ENCODE peak calls at places on chromosomes 16 and 17, in eight cellular contexts. One of them, this sample, is unnamed.
A peak's percentile ranks its signal among the peaks of the same experiment; 100 is the strongest.

GRCh38 chr17:17545984-17546383 is 45.5 kb downstream of the PEMT start:
- DNase-seq in nephron progenitor cell: no peak
- DNase-seq in NCI-H82: no peak
- DNase-seq in pons: no peak
- DNase-seq in retinal pigment epithelial cell: no peak
- DNase-seq in memory B cell: no peak
- DNase-seq in fibroblast of the aortic adventitia: no peak
- DNase-seq in AG09309: no peak
- DNase-seq in this sample: no peak

GRCh38 chr16:87170310-87170709 is 146.9 kb downstream of the C16orf95 start:
- DNase-seq in nephron progenitor cell: no peak
- DNase-seq in NCI-H82: no peak
- DNase-seq in pons: no peak
- DNase-seq in retinal pigment epithelial cell: no peak
- DNase-seq in memory B cell: no peak
- DNase-seq in fibroblast of the aortic adventitia: no peak
- DNase-seq in AG09309: no peak
- DNase-seq in this sample: no peak

GRCh38 chr17:77798481-77798880 is 160.0 kb upstream of the TNRC6C start:
- DNase-seq in nephron progenitor cell: no peak
- DNase-seq in NCI-H82: no peak
- DNase-seq in pons: no peak
- DNase-seq in retinal pigment epithelial cell: no peak
- DNase-seq in memory B cell: no peak
- DNase-seq in fibroblast of the aortic adventitia: no peak
- DNase-seq in AG09309: no peak
- DNase-seq in this sample: no peak

GRCh38 chr16:67562526-67562917 is at the start of gene CTCF:
- DNase-seq in nephron progenitor cell: peak; percentile 82
- DNase-seq in NCI-H82: peak; percentile 88
- DNase-seq in pons: peak; percentile 72
- DNase-seq in retinal pigment epithelial cell: peak; percentile 43
- DNase-seq in memory B cell: no peak
- DNase-seq in fibroblast of the aortic adventitia: peak; percentile 75
- DNase-seq in AG09309: no peak
- DNase-seq in this sample: no peak

GRCh38 chr16:73692861-73693260 is 603.8 kb upstream of the PSMD7 start:
- DNase-seq in nephron progenitor cell: no peak
- DNase-seq in NCI-H82: no peak
- DNase-seq in pons: no peak
- DNase-seq in retinal pigment epithelial cell: no peak
- DNase-seq in memory B cell: no peak
- DNase-seq in fibroblast of the aortic adventitia: no peak
- DNase-seq in AG09309: no peak
- DNase-seq in this sample: no peak

GRCh38 chr17:66514227-66514806 is 211.9 kb downstream of the PRKCA start:
- DNase-seq in nephron progenitor cell: no peak
- DNase-seq in NCI-H82: no peak
- DNase-seq in pons: no peak
- DNase-seq in retinal pigment epithelial cell: no peak
- DNase-seq in memory B cell: no peak
- DNase-seq in fibroblast of the aortic adventitia: peak; percentile 26
- DNase-seq in AG09309: no peak
- DNase-seq in this sample: no peak

GRCh38 chr17:75098861-75099260 is 10.9 kb upstream of the ARMC7 start:
- DNase-seq in nephron progenitor cell: no peak
- DNase-seq in NCI-H82: no peak
- DNase-seq in pons: no peak
- DNase-seq in retinal pigment epithelial cell: no peak
- DNase-seq in memory B cell: no peak
- DNase-seq in fibroblast of the aortic adventitia: no peak
- DNase-seq in AG09309: no peak
- DNase-seq in this sample: no peak

GRCh38 chr16:74944466-74944865 is 40.5 kb downstream of the WDR59 start:
- DNase-seq in nephron progenitor cell: no peak
- DNase-seq in NCI-H82: no peak
- DNase-seq in pons: no peak
- DNase-seq in retinal pigment epithelial cell: no peak
- DNase-seq in memory B cell: no peak
- DNase-seq in fibroblast of the aortic adventitia: no peak
- DNase-seq in AG09309: no peak
- DNase-seq in this sample: no peak

GRCh38 chr17:44915321-44915726 is at the start of gene GFAP:
- DNase-seq in nephron progenitor cell: no peak
- DNase-seq in NCI-H82: no peak
- DNase-seq in pons: peak; percentile 48
- DNase-seq in retinal pigment epithelial cell: no peak
- DNase-seq in memory B cell: no peak
- DNase-seq in fibroblast of the aortic adventitia: no peak
- DNase-seq in AG09309: no peak
- DNase-seq in this sample: no peak

GRCh38 chr17:68035131-68035522 is 408 bp upstream of the KPNA2 start:
- DNase-seq in nephron progenitor cell: peak; percentile 90
- DNase-seq in NCI-H82: peak; percentile 100
- DNase-seq in pons: no peak
- DNase-seq in retinal pigment epithelial cell: no peak
- DNase-seq in memory B cell: no peak
- DNase-seq in fibroblast of the aortic adventitia: no peak
- DNase-seq in AG09309: no peak
- DNase-seq in this sample: no peak

GRCh38 chr17:50779747-50780363 is 12.5 kb upstream of the ANKRD40CL start:
- DNase-seq in nephron progenitor cell: no peak
- DNase-seq in NCI-H82: no peak
- DNase-seq in pons: no peak
- DNase-seq in retinal pigment epithelial cell: no peak
- DNase-seq in memory B cell: no peak
- DNase-seq in fibroblast of the aortic adventitia: no peak
- DNase-seq in AG09309: no peak
- DNase-seq in this sample: no peak

GRCh38 chr16:14018848-14019247 is 52.3 kb upstream of the MRTFB start:
- DNase-seq in nephron progenitor cell: no peak
- DNase-seq in NCI-H82: no peak
- DNase-seq in pons: no peak
- DNase-seq in retinal pigment epithelial cell: no peak
- DNase-seq in memory B cell: no peak
- DNase-seq in fibroblast of the aortic adventitia: no peak
- DNase-seq in AG09309: no peak
- DNase-seq in this sample: no peak

GRCh38 chr16:81810361-81810760 is 31.3 kb downstream of the PLCG2 start:
- DNase-seq in nephron progenitor cell: no peak
- DNase-seq in NCI-H82: no peak
- DNase-seq in pons: no peak
- DNase-seq in retinal pigment epithelial cell: no peak
- DNase-seq in memory B cell: no peak
- DNase-seq in fibroblast of the aortic adventitia: no peak
- DNase-seq in AG09309: no peak
- DNase-seq in this sample: no peak

GRCh38 chr16:83903739-83904138 is 4.8 kb downstream of the MLYCD start:
- DNase-seq in nephron progenitor cell: no peak
- DNase-seq in NCI-H82: peak; percentile 79
- DNase-seq in pons: peak; percentile 17
- DNase-seq in retinal pigment epithelial cell: no peak
- DNase-seq in memory B cell: no peak
- DNase-seq in fibroblast of the aortic adventitia: no peak
- DNase-seq in AG09309: no peak
- DNase-seq in this sample: no peak

GRCh38 chr17:66002807-66003206 is 189.1 kb downstream of the CEP112 start:
- DNase-seq in nephron progenitor cell: no peak
- DNase-seq in NCI-H82: no peak
- DNase-seq in pons: peak; percentile 5
- DNase-seq in retinal pigment epithelial cell: no peak
- DNase-seq in memory B cell: no peak
- DNase-seq in fibroblast of the aortic adventitia: peak; percentile 13
- DNase-seq in AG09309: no peak
- DNase-seq in this sample: no peak

GRCh38 chr16:2838928-2839327 is 8.8 kb downstream of the ZG16B start:
- DNase-seq in nephron progenitor cell: peak; percentile 80
- DNase-seq in NCI-H82: peak; percentile 80
- DNase-seq in pons: peak; percentile 66
- DNase-seq in retinal pigment epithelial cell: no peak
- DNase-seq in memory B cell: no peak
- DNase-seq in fibroblast of the aortic adventitia: peak; percentile 88
- DNase-seq in AG09309: peak; percentile 38
- DNase-seq in this sample: no peak

GRCh38 chr17:50087246-50087911 is 7.8 kb upstream of the PDK2 start:
- DNase-seq in nephron progenitor cell: peak; percentile 81
- DNase-seq in NCI-H82: peak; percentile 88
- DNase-seq in pons: peak; percentile 22
- DNase-seq in retinal pigment epithelial cell: no peak
- DNase-seq in memory B cell: peak; percentile 72
- DNase-seq in fibroblast of the aortic adventitia: peak; percentile 73
- DNase-seq in AG09309: no peak
- DNase-seq in this sample: no peak

GRCh38 chr17:5868916-5869475 is 201.2 kb upstream of the WSCD1 start:
- DNase-seq in nephron progenitor cell: no peak
- DNase-seq in NCI-H82: no peak
- DNase-seq in pons: no peak
- DNase-seq in retinal pigment epithelial cell: no peak
- DNase-seq in memory B cell: no peak
- DNase-seq in fibroblast of the aortic adventitia: no peak
- DNase-seq in AG09309: no peak
- DNase-seq in this sample: no peak

GRCh38 chr16:12184419-12184831 is 207.9 kb downstream of the SNX29 start:
- DNase-seq in nephron progenitor cell: no peak
- DNase-seq in NCI-H82: no peak
- DNase-seq in pons: no peak
- DNase-seq in retinal pigment epithelial cell: no peak
- DNase-seq in memory B cell: no peak
- DNase-seq in fibroblast of the aortic adventitia: no peak
- DNase-seq in AG09309: no peak
- DNase-seq in this sample: no peak

GRCh38 chr17:36132421-36132831 is 28.8 kb downstream of the CCL4 start:
- DNase-seq in nephron progenitor cell: no peak
- DNase-seq in NCI-H82: no peak
- DNase-seq in pons: no peak
- DNase-seq in retinal pigment epithelial cell: no peak
- DNase-seq in memory B cell: peak; percentile 33
- DNase-seq in fibroblast of the aortic adventitia: no peak
- DNase-seq in AG09309: no peak
- DNase-seq in this sample: no peak

GRCh38 chr16:53849585-53849984 is 145.6 kb downstream of the FTO start:
- DNase-seq in nephron progenitor cell: peak; percentile 3
- DNase-seq in NCI-H82: peak; percentile 3
- DNase-seq in pons: no peak
- DNase-seq in retinal pigment epithelial cell: no peak
- DNase-seq in memory B cell: no peak
- DNase-seq in fibroblast of the aortic adventitia: no peak
- DNase-seq in AG09309: no peak
- DNase-seq in this sample: no peak

GRCh38 chr16:30068750-30069574 is 3.4 kb downstream of the ALDOA start:
- DNase-seq in nephron progenitor cell: no peak
- DNase-seq in NCI-H82: peak; percentile 25
- DNase-seq in pons: no peak
- DNase-seq in retinal pigment epithelial cell: no peak
- DNase-seq in memory B cell: peak; percentile 39
- DNase-seq in fibroblast of the aortic adventitia: peak; percentile 31
- DNase-seq in AG09309: no peak
- DNase-seq in this sample: no peak

GRCh38 chr17:38619937-38620550 is 14.3 kb upstream of the SRCIN1 start:
- DNase-seq in nephron progenitor cell: no peak
- DNase-seq in NCI-H82: no peak
- DNase-seq in pons: no peak
- DNase-seq in retinal pigment epithelial cell: no peak
- DNase-seq in memory B cell: no peak
- DNase-seq in fibroblast of the aortic adventitia: no peak
- DNase-seq in AG09309: no peak
- DNase-seq in this sample: no peak

GRCh38 chr17:35849469-35850348 is 19.0 kb downstream of the HEATR9 start:
- DNase-seq in nephron progenitor cell: peak; percentile 50
- DNase-seq in NCI-H82: peak; percentile 85
- DNase-seq in pons: peak; percentile 76
- DNase-seq in retinal pigment epithelial cell: peak; percentile 27
- DNase-seq in memory B cell: peak; percentile 21
- DNase-seq in fibroblast of the aortic adventitia: peak; percentile 83
- DNase-seq in AG09309: peak; percentile 34
- DNase-seq in this sample: peak; percentile 43

GRCh38 chr16:69217433-69217832 is 30.5 kb downstream of the SNTB2 start:
- DNase-seq in nephron progenitor cell: no peak
- DNase-seq in NCI-H82: no peak
- DNase-seq in pons: no peak
- DNase-seq in retinal pigment epithelial cell: peak; percentile 38
- DNase-seq in memory B cell: no peak
- DNase-seq in fibroblast of the aortic adventitia: peak; percentile 71
- DNase-seq in AG09309: no peak
- DNase-seq in this sample: no peak

GRCh38 chr17:82862758-82863645 is 23.2 kb upstream of the ZNF750 start:
- DNase-seq in nephron progenitor cell: no peak
- DNase-seq in NCI-H82: no peak
- DNase-seq in pons: no peak
- DNase-seq in retinal pigment epithelial cell: peak; percentile 65
- DNase-seq in memory B cell: no peak
- DNase-seq in fibroblast of the aortic adventitia: no peak
- DNase-seq in AG09309: no peak
- DNase-seq in this sample: no peak

GRCh38 chr17:80716986-80717385 is 172.3 kb downstream of the RPTOR start:
- DNase-seq in nephron progenitor cell: no peak
- DNase-seq in NCI-H82: no peak
- DNase-seq in pons: no peak
- DNase-seq in retinal pigment epithelial cell: no peak
- DNase-seq in memory B cell: no peak
- DNase-seq in fibroblast of the aortic adventitia: no peak
- DNase-seq in AG09309: no peak
- DNase-seq in this sample: no peak

GRCh38 chr16:77679901-77680300 is 42.4 kb upstream of the NUDT7 start:
- DNase-seq in nephron progenitor cell: no peak
- DNase-seq in NCI-H82: no peak
- DNase-seq in pons: no peak
- DNase-seq in retinal pigment epithelial cell: no peak
- DNase-seq in memory B cell: peak; percentile 5
- DNase-seq in fibroblast of the aortic adventitia: no peak
- DNase-seq in AG09309: no peak
- DNase-seq in this sample: peak; percentile 18

This sample was measured in GM12864.